ENCODE peak calls at places on chromosomes 11 and 22, in seven cellular contexts. M, E, T, K, Q, R and X are unnamed samples.

GRCh38 chr22:29270475-29271271 is 2.6 kb downstream of the EWSR1 start:
- DNase-seq in M (no peak), E (no peak), T (no peak), K (no peak), Q (peak), R (no peak), X (no peak)

GRCh38 chr11:30206249-30206996 is 24.4 kb upstream of the FSHB start:
- DNase-seq in M (peak), E (no peak), T (no peak), K (no peak), Q (no peak), R (no peak), X (no peak)

GRCh38 chr22:26409705-26410376 is 19.2 kb upstream of the ASPHD2 start:
- DNase-seq in M (no peak), E (no peak), T (no peak), K (no peak), Q (no peak), R (no peak), X (no peak)

GRCh38 chr11:130042093-130042591 is 27.6 kb upstream of the APLP2 start:
- DNase-seq in M (no peak), E (peak), T (peak), K (no peak), Q (peak), R (no peak), X (no peak)

GRCh38 chr11:65611758-65612603 is 2.0 kb downstream of the MAP3K11 start:
- DNase-seq in M (no peak), E (no peak), T (no peak), K (no peak), Q (peak), R (no peak), X (no peak)

GRCh38 chr22:37716708-37717107 is 19.9 kb downstream of the TRIOBP start:
- DNase-seq in M (no peak), E (no peak), T (no peak), K (no peak), Q (peak), R (no peak), X (no peak)

GRCh38 chr22:25742918-25743708 is 1.1 kb downstream of the MYO18B start:
- DNase-seq in M (no peak), E (no peak), T (no peak), K (no peak), Q (no peak), R (no peak), X (no peak)

GRCh38 chr22:38982008-38982927 is at the start of gene APOBEC3B:
- DNase-seq in M (peak), E (peak), T (peak), K (peak), Q (peak), R (peak), X (peak)

GRCh38 chr11:75560644-75561043 is 1.4 kb upstream of the SERPINH1 start:
- DNase-seq in M (no peak), E (no peak), T (no peak), K (no peak), Q (peak), R (no peak), X (no peak)

GRCh38 chr11:117780456-117780855 is 16.6 kb downstream of the DSCAML1 start:
- DNase-seq in M (no peak), E (no peak), T (no peak), K (no peak), Q (no peak), R (no peak), X (no peak)

GRCh38 chr11:133019545-133019944 is 512.8 kb downstream of the OPCML start:
- DNase-seq in M (no peak), E (no peak), T (no peak), K (no peak), Q (no peak), R (no peak), X (no peak)

GRCh38 chr22:27531782-27532530 is 269.6 kb downstream of the MN1 start:
- DNase-seq in M (no peak), E (no peak), T (no peak), K (no peak), Q (peak), R (no peak), X (no peak)

GRCh38 chr11:104625246-104625645 is 273.0 kb downstream of the CASP12 start:
- DNase-seq in M (no peak), E (no peak), T (no peak), K (no peak), Q (peak), R (no peak), X (no peak)

GRCh38 chr22:38240734-38241252 is 32.0 kb downstream of the TMEM184B start:
- DNase-seq in M (no peak), E (no peak), T (peak), K (no peak), Q (peak), R (no peak), X (no peak)

GRCh38 chr11:111845256-111846028 is 25.9 kb downstream of the ALG9 start:
- DNase-seq in M (no peak), E (no peak), T (no peak), K (no peak), Q (peak), R (no peak), X (no peak)

GRCh38 chr11:111561801-111562325 is 21.3 kb downstream of the LAYN start:
- DNase-seq in M (no peak), E (no peak), T (no peak), K (no peak), Q (peak), R (no peak), X (no peak)

GRCh38 chr22:43451651-43452050 is 39.8 kb downstream of the MPPED1 start:
- DNase-seq in M (no peak), E (no peak), T (no peak), K (no peak), Q (no peak), R (no peak), X (no peak)

GRCh38 chr22:47623740-47624103 is 861.3 kb downstream of the TBC1D22A start:
- DNase-seq in M (no peak), E (no peak), T (no peak), K (no peak), Q (no peak), R (no peak), X (no peak)

GRCh38 chr22:49564666-49565515 is 262.8 kb downstream of the BRD1 start:
- DNase-seq in M (no peak), E (no peak), T (no peak), K (no peak), Q (no peak), R (no peak), X (peak)

GRCh38 chr11:24289301-24289700 is 207.6 kb upstream of the LUZP2 start:
- DNase-seq in M (no peak), E (no peak), T (no peak), K (no peak), Q (no peak), R (no peak), X (no peak)

GRCh38 chr22:44363214-44363979 is 50.6 kb upstream of the SHISAL1 start:
- DNase-seq in M (no peak), E (peak), T (peak), K (no peak), Q (peak), R (no peak), X (peak)

GRCh38 chr11:117862753-117863152 is 13.7 kb downstream of the FXYD6 start:
- DNase-seq in M (no peak), E (no peak), T (no peak), K (peak), Q (no peak), R (no peak), X (no peak)

GRCh38 chr11:67040147-67040546 is 16.5 kb upstream of the RHOD start:
- DNase-seq in M (no peak), E (no peak), T (no peak), K (no peak), Q (no peak), R (no peak), X (no peak)

GRCh38 chr11:132944557-132944920 is 587.8 kb downstream of the OPCML start:
- DNase-seq in M (no peak), E (no peak), T (no peak), K (no peak), Q (no peak), R (no peak), X (no peak)

GRCh38 chr11:113553235-113553634 is 78.0 kb upstream of the DRD2 start:
- DNase-seq in M (no peak), E (no peak), T (no peak), K (no peak), Q (peak), R (no peak), X (no peak)

GRCh38 chr22:49776891-49777290 is 50.8 kb downstream of the BRD1 start:
- DNase-seq in M (no peak), E (no peak), T (no peak), K (no peak), Q (no peak), R (no peak), X (no peak)

GRCh38 chr11:128472128-128473110 is 114.9 kb downstream of the ETS1 start:
- DNase-seq in M (peak), E (no peak), T (no peak), K (peak), Q (peak), R (peak), X (no peak)

GRCh38 chr22:45090364-45090960 is 73.3 kb upstream of the NUP50 start:
- DNase-seq in M (no peak), E (no peak), T (no peak), K (no peak), Q (no peak), R (no peak), X (no peak)

GRCh38 chr11:28951191-28951590 is 843.0 kb downstream of the METTL15 start:
- DNase-seq in M (no peak), E (no peak), T (no peak), K (no peak), Q (no peak), R (no peak), X (no peak)

GRCh38 chr11:112625816-112626215 is 335.4 kb upstream of the NCAM1 start:
- DNase-seq in M (no peak), E (no peak), T (no peak), K (no peak), Q (no peak), R (no peak), X (no peak)